ENCODE peak calls at places on chromosomes 12 and 14, in seven cellular contexts. G, W, N, Q, H, J and M are unnamed samples.

GRCh38 chr12:132009336-132009859 is 59.7 kb downstream of the EP400 start:
- DNase-seq in Q (no peak), J (no peak), N (no peak), H (no peak), G (no peak), W (no peak), M (no peak)

GRCh38 chr12:104724992-104725585 is 233.0 kb downstream of the SLC41A2 start:
- DNase-seq in J (no peak), H (no peak), Q (no peak), G (no peak), N (no peak), W (no peak), M (no peak)

GRCh38 chr14:91021115-91021514 is 39.3 kb downstream of the RPS6KA5 start:
- DNase-seq in G (no peak), H (no peak), Q (no peak), N (no peak), W (no peak), J (no peak), M (no peak)

GRCh38 chr12:103560604-103561101 is 26.4 kb upstream of the STAB2 start:
- DNase-seq in N (peak), H (peak), Q (peak), J (peak), W (peak), G (peak), M (no peak)

GRCh38 chr14:75401356-75401755 is 26.5 kb upstream of the JDP2 start:
- DNase-seq in J (peak), G (no peak), N (peak), H (no peak), Q (no peak), W (peak), M (no peak)

GRCh38 chr12:108375986-108376663 is 37.0 kb upstream of the CMKLR1 start:
- DNase-seq in N (peak), G (no peak), W (no peak), Q (peak), J (peak), H (no peak), M (no peak)

GRCh38 chr14:64758025-64758521 is 53.8 kb downstream of the PLEKHG3 start:
- DNase-seq in Q (peak), N (peak), G (no peak), W (peak), H (no peak), J (peak), M (no peak)

GRCh38 chr14:50003213-50004021 is 110.5 kb downstream of the ARF6 start:
- DNase-seq in G (peak), N (peak), W (peak), H (no peak), J (peak), Q (peak), M (peak)

GRCh38 chr12:92908108-92908507 is 21.0 kb downstream of the EEA1 start:
- DNase-seq in H (no peak), N (no peak), G (no peak), Q (no peak), J (no peak), W (no peak), M (no peak)

GRCh38 chr12:82413994-82414393 is 55.7 kb downstream of the METTL25 start:
- DNase-seq in G (no peak), W (no peak), N (peak), J (no peak), H (no peak), Q (no peak), M (no peak)

GRCh38 chr14:103103461-103104388 is 9.2 kb downstream of the EXOC3L4 start:
- DNase-seq in Q (peak), G (peak), J (peak), H (no peak), W (no peak), N (peak), M (no peak)

GRCh38 chr14:69372146-69372545 is 26.0 kb downstream of the ERH start:
- DNase-seq in J (no peak), G (peak), Q (no peak), H (no peak), W (no peak), N (no peak), M (no peak)

GRCh38 chr12:8698830-8699330 is 1.1 kb downstream of the RIMKLB start:
- DNase-seq in J (peak), Q (no peak), H (no peak), N (peak), G (no peak), W (no peak), M (no peak)

GRCh38 chr14:21041676-21042433 is at the start of gene RNASE7:
- DNase-seq in Q (peak), J (peak), H (no peak), G (no peak), N (peak), W (no peak), M (no peak)

GRCh38 chr14:101594511-101595148 is 33.3 kb downstream of the DIO3 start:
- DNase-seq in W (peak), H (no peak), N (no peak), Q (no peak), G (no peak), J (no peak), M (peak)

GRCh38 chr14:60093606-60094005 is 1.9 kb downstream of the PCNX4 start:
- DNase-seq in H (no peak), W (no peak), N (peak), J (no peak), G (no peak), Q (no peak), M (no peak)

GRCh38 chr14:96279564-96279963 is 23.6 kb downstream of the BDKRB1 start:
- DNase-seq in H (no peak), Q (no peak), N (no peak), J (peak), G (no peak), W (no peak), M (no peak)

GRCh38 chr12:131757111-131757510 is 46.2 kb downstream of the SFSWAP start:
- DNase-seq in G (no peak), N (no peak), Q (no peak), H (no peak), W (no peak), J (no peak), M (no peak)

GRCh38 chr12:19833775-19834501 is 394.6 kb downstream of the AEBP2 start:
- DNase-seq in Q (peak), N (peak), J (peak), W (no peak), G (no peak), H (no peak), M (no peak)

GRCh38 chr14:104967414-104968152 is 10.6 kb downstream of the AHNAK2 start:
- DNase-seq in H (no peak), J (peak), N (peak), W (peak), Q (peak), G (no peak), M (no peak)

GRCh38 chr12:15788266-15789214 is 648 bp downstream of the EPS8 start:
- DNase-seq in G (peak), H (no peak), W (peak), N (peak), J (peak), Q (peak), M (peak)

GRCh38 chr12:51472984-51473383 is 48.4 kb downstream of the SLC4A8 start:
- DNase-seq in J (no peak), W (no peak), N (no peak), G (no peak), Q (no peak), H (no peak), M (no peak)

GRCh38 chr12:112851024-112851777 is 55.6 kb upstream of the OAS1 start:
- DNase-seq in G (no peak), J (no peak), N (no peak), W (no peak), H (no peak), Q (no peak), M (no peak)

GRCh38 chr14:103207404-103208072 is 84.3 kb downstream of the TNFAIP2 start:
- DNase-seq in J (peak), G (no peak), Q (no peak), W (peak), N (no peak), H (no peak), M (no peak)

GRCh38 chr14:75259510-75259855 is 19.1 kb upstream of the FOS start:
- DNase-seq in W (peak), N (peak), H (no peak), G (no peak), Q (no peak), J (peak), M (no peak)

GRCh38 chr12:110658882-110659281 is 30.0 kb downstream of the HVCN1 start:
- DNase-seq in H (no peak), J (no peak), Q (no peak), G (no peak), N (no peak), W (no peak), M (no peak)

GRCh38 chr12:121579190-121579791 is 1.5 kb downstream of the KDM2B start:
- DNase-seq in H (no peak), N (peak), J (no peak), Q (no peak), W (peak), G (no peak), M (no peak)

GRCh38 chr12:104285740-104286537 is 17.6 kb upstream of the EID3 start:
- DNase-seq in W (peak), Q (no peak), G (no peak), N (no peak), J (no peak), H (no peak), M (no peak)

GRCh38 chr14:67674139-67674479 is 323 bp downstream of the VTI1B start:
- DNase-seq in J (peak), Q (peak), H (no peak), G (peak), N (peak), W (peak), M (peak)
- TF ChIP-seq CTCF in J (peak), Q (no peak), H (peak), G (peak), N (no peak), W (no peak), M (peak)

GRCh38 chr12:85955127-85955526 is 81.0 kb downstream of the NTS start:
- DNase-seq in W (no peak), H (no peak), G (no peak), N (peak), Q (peak), J (no peak), M (no peak)
- TF ChIP-seq CTCF in W (peak), H (peak), G (no peak), N (no peak), Q (peak), J (peak), M (peak)

GRCh38 chr12:88870000-88870737 is 289.9 kb upstream of the KITLG start:
- DNase-seq in N (peak), J (peak), G (no peak), H (peak), W (no peak), Q (no peak), M (no peak)
- TF ChIP-seq CTCF in N (no peak), J (no peak), G (no peak), H (no peak), W (no peak), Q (no peak), M (no peak)

GRCh38 chr14:34081576-34082136 is 130.8 kb upstream of the EGLN3 start:
- DNase-seq in H (no peak), J (peak), Q (peak), N (peak), G (peak), W (peak), M (no peak)

GRCh38 chr14:34086358-34086757 is 135.5 kb upstream of the EGLN3 start:
- DNase-seq in W (no peak), H (no peak), N (no peak), G (no peak), Q (no peak), J (no peak), M (no peak)

GRCh38 chr14:34085695-34086094 is 134.8 kb upstream of the EGLN3 start:
- DNase-seq in H (no peak), N (no peak), G (no peak), W (no peak), J (no peak), Q (no peak), M (no peak)

GRCh38 chr14:34078117-34078743 is 127.4 kb upstream of the EGLN3 start:
- DNase-seq in Q (no peak), G (no peak), H (no peak), W (peak), N (no peak), J (no peak), M (no peak)

GRCh38 chr14:34081126-34081575 is 130.3 kb upstream of the EGLN3 start:
- DNase-seq in J (peak), H (no peak), W (no peak), N (no peak), Q (no peak), G (no peak), M (no peak)
- TF ChIP-seq CTCF in J (no peak), H (no peak), W (no peak), N (no peak), Q (no peak), G (no peak), M (no peak)

GRCh38 chr12:17077594-17077993 is 471.6 kb upstream of the LMO3 start:
- DNase-seq in J (no peak), N (no peak), Q (no peak), W (no peak), H (no peak), G (no peak), M (no peak)

GRCh38 chr12:17076335-17076734 is 470.4 kb upstream of the LMO3 start:
- DNase-seq in G (peak), N (no peak), H (no peak), W (peak), J (no peak), Q (no peak), M (no peak)

GRCh38 chr12:17079251-17079909 is 473.4 kb upstream of the LMO3 start:
- DNase-seq in J (no peak), Q (no peak), N (no peak), G (peak), W (no peak), H (no peak), M (no peak)
- TF ChIP-seq CTCF in J (no peak), Q (no peak), N (no peak), G (no peak), W (no peak), H (no peak), M (no peak)